ENCODE peak calls at places on chromosomes 7 and 10, in six cellular contexts. D is NT2/D1; T is BJ; C is OCI-M1; O is A172; V is stimulated activated CD4-positive, alpha-beta T cell treated with anti-CD3 and anti-CD28 coated beads, Interleukin-4, amount 100 ng/mL, for 4 hours. Z is an unnamed sample.

GRCh38 chr7:29865526-29865925 is 59.2 kb downstream of the WIPF3 start:
- DNase-seq in D (no peak), T (peak), C (no peak), O (peak), V (no peak), Z (no peak)

GRCh38 chr10:76492026-76492425 is 1060.6 kb downstream of the LRMDA start:
- DNase-seq in D (no peak), T (peak), C (no peak), O (peak), V (no peak), Z (no peak)

GRCh38 chr7:98339043-98339442 is 57.6 kb downstream of the BRI3 start:
- DNase-seq in D (no peak), T (no peak), C (no peak), O (no peak), V (no peak), Z (no peak)

GRCh38 chr10:48725708-48726107 is 41.0 kb downstream of the WDFY4 start:
- DNase-seq in D (no peak), T (no peak), C (no peak), O (no peak), V (no peak), Z (no peak)

GRCh38 chr10:122051609-122052385 is 62.8 kb downstream of the TACC2 start:
- DNase-seq in D (peak), T (peak), C (peak), O (peak), V (no peak), Z (no peak)

GRCh38 chr7:128947854-128948253 is 10.1 kb downstream of the IRF5 start:
- DNase-seq in D (no peak), T (no peak), C (no peak), O (peak), V (no peak), Z (no peak)

GRCh38 chr10:84184517-84184916 is 9.8 kb upstream of the CDHR1 start:
- DNase-seq in D (no peak), T (no peak), C (no peak), O (no peak), V (no peak), Z (no peak)

GRCh38 chr7:101287032-101287431 is 34.6 kb downstream of the IFT22 start:
- DNase-seq in D (no peak), T (no peak), C (no peak), O (no peak), V (no peak), Z (no peak)

GRCh38 chr7:148367701-148368475 is 222.7 kb upstream of the C7orf33 start:
- DNase-seq in D (peak), T (no peak), C (no peak), O (no peak), V (no peak), Z (no peak)

GRCh38 chr10:23643396-23643795 is 204.5 kb downstream of the OTUD1 start:
- DNase-seq in D (peak), T (no peak), C (peak), O (no peak), V (no peak), Z (no peak)

GRCh38 chr7:30733691-30734090 is 18.2 kb upstream of the INMT start:
- DNase-seq in D (no peak), T (no peak), C (no peak), O (no peak), V (no peak), Z (no peak)

GRCh38 chr10:29472268-29473086 is 162.3 kb downstream of the SVIL start:
- DNase-seq in D (peak), T (no peak), C (no peak), O (no peak), V (no peak), Z (no peak)

GRCh38 chr7:101731502-101732084 is 85.8 kb upstream of the CUX1 start:
- DNase-seq in D (peak), T (no peak), C (no peak), O (no peak), V (no peak), Z (no peak)

Z was measured in SHP77 treated with DMSO at 0.1 percent for 48 hours.